ENCODE peak calls at places on chromosomes 3 and 15, in eight cellular contexts. Y, Z, X, Q, E, I, P and U are unnamed samples.

GRCh38 chr3:138348107-138348949 is at the start of gene MRAS:
- DNase-seq in P (peak; percentile 92), I (peak; percentile 79), Q (peak; percentile 87), Y (no peak), E (no peak), Z (peak; percentile 93), X (peak; percentile 86), U (peak; percentile 96)

GRCh38 chr3:24725514-24726255 is 231.0 kb upstream of the THRB start:
- DNase-seq in I (no peak), P (no peak), Q (no peak), Y (no peak), E (no peak), X (no peak), Z (no peak), U (no peak)

GRCh38 chr15:56736308-56736707 is 3.0 kb upstream of the ZNF280D start:
- DNase-seq in Z (no peak), I (no peak), Q (no peak), X (no peak), Y (no peak), E (no peak), P (no peak), U (no peak)

GRCh38 chr15:79451361-79451999 is 19.3 kb downstream of the MINAR1 start:
- DNase-seq in Z (peak; percentile 52), E (no peak), I (no peak), P (peak; percentile 88), Y (no peak), Q (no peak), X (no peak), U (peak; percentile 63)

GRCh38 chr3:53109190-53109589 is 21.0 kb downstream of the RFT1 start:
- DNase-seq in I (no peak), Z (no peak), P (no peak), Q (no peak), E (no peak), X (no peak), Y (no peak), U (no peak)

GRCh38 chr3:172666873-172667694 is 43.8 kb downstream of the NCEH1 start:
- DNase-seq in I (peak; percentile 82), E (peak; percentile 71), Q (peak; percentile 93), P (peak; percentile 93), X (peak; percentile 84), Y (peak; percentile 82), Z (peak; percentile 93), U (no peak)

GRCh38 chr3:143002083-143002712 is 828 bp downstream of the U2SURP start:
- DNase-seq in X (no peak), Y (no peak), P (no peak), Z (no peak), E (no peak), I (no peak), Q (peak; percentile 31), U (peak; percentile 55)

GRCh38 chr3:141308588-141309218 is 59.6 kb upstream of the ZBTB38 start:
- DNase-seq in Z (peak; percentile 78), X (no peak), E (no peak), Y (no peak), Q (peak; percentile 83), P (peak; percentile 93), I (peak; percentile 65), U (peak; percentile 87)

GRCh38 chr3:28836199-28836598 is 444.7 kb upstream of the RBMS3 start:
- DNase-seq in P (no peak), X (no peak), E (no peak), Y (no peak), I (no peak), Q (no peak), Z (no peak), U (peak; percentile 44)

GRCh38 chr3:72754582-72754981 is 93.7 kb downstream of the SHQ1 start:
- DNase-seq in Y (no peak), Q (no peak), P (no peak), X (no peak), Z (no peak), I (no peak), E (no peak), U (no peak)

GRCh38 chr3:44506556-44506955 is 29.1 kb upstream of the ZNF445 start:
- DNase-seq in E (no peak), X (no peak), I (no peak), Y (no peak), Z (no peak), Q (no peak), P (no peak), U (no peak)
- H3K9me3 ChIP-seq in E (peaks cover 30% of the 10 kb centered on the region), X (no peaks in the 10 kb centered on the region), I (no peaks in the 10 kb centered on the region), Y (peaks cover 2% of the 10 kb centered on the region), Z (peaks cover 8% of the 10 kb centered on the region), Q (peaks cover 6% of the 10 kb centered on the region), P (peaks cover 21% of the 10 kb centered on the region), U (peaks cover under 1% of the 10 kb centered on the region)

GRCh38 chr3:131397889-131398288 is 16.3 kb downstream of the NUDT16 start:
- DNase-seq in P (no peak), Z (no peak), X (no peak), I (no peak), Y (no peak), Q (no peak), E (no peak), U (no peak)

GRCh38 chr3:131403216-131403895 is 21.8 kb downstream of the NUDT16 start:
- DNase-seq in Z (no peak), P (no peak), Y (no peak), E (no peak), I (no peak), X (no peak), Q (no peak), U (no peak)

GRCh38 chr3:131405411-131405810 is 23.8 kb downstream of the NUDT16 start:
- DNase-seq in E (no peak), I (no peak), Y (no peak), Z (no peak), Q (no peak), X (no peak), P (no peak), U (no peak)

GRCh38 chr3:131401978-131402377 is 20.4 kb downstream of the NUDT16 start:
- DNase-seq in P (no peak), Z (no peak), I (no peak), Y (no peak), X (no peak), E (no peak), Q (no peak), U (no peak)

DNA sequence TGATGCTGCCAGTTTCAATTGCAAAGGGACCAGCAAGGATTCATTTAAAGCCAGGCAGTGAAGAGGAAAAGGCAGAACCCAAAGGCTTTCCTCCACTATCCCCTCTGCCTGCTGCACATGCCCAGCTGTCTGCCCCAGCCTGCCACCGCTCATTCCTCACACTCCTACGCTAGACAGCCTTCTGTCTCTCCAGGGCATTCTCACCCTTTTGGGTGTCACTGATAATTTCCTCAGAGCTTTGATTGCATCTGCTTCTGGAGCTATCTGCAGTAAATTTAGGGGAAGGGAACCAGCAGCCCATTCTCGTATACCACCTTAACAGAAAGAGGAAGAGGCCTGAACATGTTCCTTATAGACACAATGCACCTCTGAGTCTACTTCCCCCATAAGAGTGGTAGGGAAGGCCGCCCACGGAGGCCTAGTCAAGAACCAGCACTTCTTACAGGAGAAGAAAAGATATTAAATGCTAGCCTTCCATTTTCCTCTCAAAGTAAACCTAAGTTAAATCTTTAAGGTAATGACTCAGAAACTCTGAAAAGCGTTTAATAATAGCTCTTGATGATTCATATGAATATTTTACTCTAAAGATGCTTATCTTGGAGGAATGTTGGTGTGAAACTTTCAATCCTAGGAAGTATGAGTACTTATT is 20.9 kb downstream of the NUDT16 start:
- DNase-seq in Z (no peak), Q (no peak), X (no peak), P (no peak), I (no peak), E (no peak), Y (no peak), U (no peak)
- H3K27ac ChIP-seq in Z (no peak overlapping the region), Q (no peak overlapping the region), X (peak overlapping the region; percentile 53), P (no peak overlapping the region), I (no peak overlapping the region), E (no peak overlapping the region), Y (no peak overlapping the region), U (peak overlapping the region; percentile 57)

GRCh38 chr15:25186906-25187645 is 232.3 kb downstream of the SNRPN start:
- DNase-seq in I (no peak), E (no peak), Q (no peak), P (no peak), X (peak; percentile 68), Z (no peak), Y (peak; percentile 39), U (peak; percentile 79)

GRCh38 chr15:25186411-25186810 is 231.6 kb downstream of the SNRPN start:
- DNase-seq in Q (no peak), Z (no peak), Y (peak; percentile 4), P (no peak), I (no peak), E (no peak), X (peak; percentile 54), U (no peak)

GRCh38 chr15:25185156-25185710 is 230.4 kb downstream of the SNRPN start:
- DNase-seq in Z (no peak), Y (peak; percentile 6), P (peak; percentile 20), Q (no peak), X (no peak), I (no peak), E (no peak), U (peak; percentile 84)

GRCh38 chr15:25184356-25185155 is 229.8 kb downstream of the SNRPN start:
- DNase-seq in P (peak; percentile 7), Y (peak; percentile 12), Z (no peak), X (peak; percentile 8), I (no peak), E (no peak), Q (no peak), U (peak; percentile 45)

DNA sequence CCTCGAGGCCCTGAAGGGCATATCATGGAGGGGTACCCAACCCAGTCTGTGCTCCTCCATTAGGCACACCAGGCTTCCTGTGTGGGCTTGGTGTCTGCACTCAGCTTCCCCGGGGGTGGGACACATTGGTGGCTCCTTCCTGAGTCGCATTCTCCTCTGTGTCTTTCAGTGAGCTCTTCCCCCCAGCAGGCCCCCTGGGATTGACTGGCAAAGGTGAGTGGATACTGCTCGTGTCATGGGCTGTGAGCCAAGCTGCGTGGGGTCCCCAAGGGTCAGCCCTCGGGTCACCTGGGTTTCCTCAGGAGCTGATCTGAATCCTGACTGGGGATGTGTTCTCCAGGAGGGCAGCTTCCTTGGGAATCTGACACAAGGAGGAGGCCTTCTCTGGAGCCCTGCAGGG is 231.0 kb downstream of the SNRPN start:
- DNase-seq in Y (peak; percentile 15), Q (no peak), X (peak; percentile 67), E (no peak), Z (no peak), I (no peak), P (no peak), U (peak; percentile 79)
- H3K9me3 ChIP-seq in Y (no peaks in the 10 kb centered on the region), Q (no peaks in the 10 kb centered on the region), X (peaks cover 31% of the 10 kb centered on the region), E (no peaks in the 10 kb centered on the region), Z (no peaks in the 10 kb centered on the region), I (peaks cover 86% of the 10 kb centered on the region), P (no peaks in the 10 kb centered on the region), U (no peaks in the 10 kb centered on the region)

GRCh38 chr3:152261329-152261728 is 7.4 kb upstream of the MBNL1 start:
- DNase-seq in E (no peak), P (peak; percentile 57), Y (no peak), I (no peak), Z (peak; percentile 87), X (no peak), Q (no peak), U (no peak)

GRCh38 chr3:152264378-152264777 is 4.4 kb upstream of the MBNL1 start:
- DNase-seq in I (no peak), E (no peak), Z (no peak), Q (no peak), P (no peak), X (no peak), Y (no peak), U (no peak)

GRCh38 chr3:152267319-152267689 is 1.4 kb upstream of the MBNL1 start:
- DNase-seq in I (no peak), Z (no peak), Q (no peak), P (no peak), X (no peak), Y (no peak), E (no peak), U (no peak)

GRCh38 chr3:152260529-152260928 is 8.2 kb upstream of the MBNL1 start:
- DNase-seq in X (no peak), Y (no peak), I (no peak), P (no peak), E (no peak), Z (no peak), Q (no peak), U (no peak)

GRCh38 chr3:152263711-152264110 is 5.0 kb upstream of the MBNL1 start:
- DNase-seq in E (no peak), X (no peak), P (no peak), Y (no peak), Z (no peak), I (no peak), Q (no peak), U (no peak)
- H3K27ac ChIP-seq in E (no peak overlapping the region), X (no peak overlapping the region), P (no peak overlapping the region), Y (no peak overlapping the region), Z (no peak overlapping the region), I (no peak overlapping the region), Q (no peak overlapping the region), U (no peak overlapping the region)